ENCODE peak calls at places on chromosomes 4 and X, in four cellular contexts. K is GF-D8, U is fibroblast of villous mesenchyme, H is A172. F is an unnamed sample.

GRCh38 chrX:40120838-40121580 is 23.3 kb upstream of the BCOR start:
- DNase-seq in K (no peak), U (no peak), H (no peak), F (peak)

GRCh38 chrX:65635371-65635770 is 32.1 kb upstream of the MSN start:
- DNase-seq in K (no peak), U (no peak), H (no peak), F (no peak)

GRCh38 chrX:2785538-2785937 is 33.7 kb downstream of the XG start:
- DNase-seq in K (no peak), U (no peak), H (no peak), F (no peak)

GRCh38 chrX:74286950-74287349 is 17.0 kb upstream of the ZCCHC13 start:
- DNase-seq in K (no peak), U (peak), H (peak), F (no peak)

GRCh38 chrX:134622813-134623185 is 35.5 kb downstream of the PLAC1 start:
- DNase-seq in K (no peak), U (peak), H (no peak), F (no peak)

GRCh38 chr4:149291463-149291862 is 524.2 kb downstream of the IQCM start:
- DNase-seq in K (no peak), U (peak), H (peak), F (no peak)

GRCh38 chr4:8345946-8346814 is 76.6 kb downstream of the HTRA3 start:
- DNase-seq in K (no peak), U (no peak), H (no peak), F (no peak)

GRCh38 chrX:115023811-115024210 is 6.4 kb upstream of the IL13RA2 start:
- DNase-seq in K (no peak), U (no peak), H (no peak), F (no peak)

GRCh38 chrX:980572-981235 is 231.7 kb downstream of the CRLF2 start:
- DNase-seq in K (no peak), U (no peak), H (no peak), F (no peak)

GRCh38 chr4:6270691-6271121 is 1.1 kb downstream of the WFS1 start:
- DNase-seq in K (no peak), U (peak), H (peak), F (no peak)

GRCh38 chr4:168605411-168605810 is 108.6 kb downstream of the PALLD start:
- DNase-seq in K (no peak), U (peak), H (peak), F (no peak)

GRCh38 chr4:53307819-53308773 is 57.8 kb downstream of the SCFD2 start:
- DNase-seq in K (peak), U (no peak), H (no peak), F (no peak)

GRCh38 chr4:8645753-8646124 is 53.2 kb downstream of the CPZ start:
- DNase-seq in K (no peak), U (no peak), H (no peak), F (no peak)

GRCh38 chr4:94469221-94469784 is 17.6 kb downstream of the PDLIM5 start:
- DNase-seq in K (no peak), U (no peak), H (no peak), F (no peak)

GRCh38 chr4:37383579-37384229 is 139.2 kb downstream of the NWD2 start:
- DNase-seq in K (no peak), U (peak), H (peak), F (peak)

GRCh38 chrX:41589634-41590270 is 99.0 kb upstream of the GPR34 start:
- DNase-seq in K (no peak), U (peak), H (no peak), F (no peak)

GRCh38 chr4:78218260-78218659 is 161.1 kb downstream of the FRAS1 start:
- DNase-seq in K (no peak), U (no peak), H (no peak), F (no peak)

GRCh38 chr4:88802138-88802537 is 104.5 kb upstream of the NAP1L5 start:
- DNase-seq in K (no peak), U (no peak), H (no peak), F (peak)

GRCh38 chr4:184448828-184449227 is 25.5 kb downstream of the IRF2 start:
- DNase-seq in K (no peak), U (peak), H (peak), F (no peak)

GRCh38 chrX:69616520-69617203 is 749 bp downstream of the EDA start:
- DNase-seq in K (no peak), U (no peak), H (no peak), F (no peak)

GRCh38 chr4:183550345-183551080 is 45.7 kb downstream of the ING2 start:
- DNase-seq in K (no peak), U (no peak), H (no peak), F (no peak)

GRCh38 chr4:76867880-76868655 is 29.9 kb downstream of the SOWAHB start:
- DNase-seq in K (no peak), U (no peak), H (no peak), F (peak)

F was measured in NCI-H1417.